ENCODE peak calls at places on chromosome 1, in five cellular contexts. M is IMR-90, U is islet precursor cell, D is A172, Y is HepG2. J is an unnamed sample.

GRCh38 chr1:25447547-25447946 is 16.9 kb downstream of the MACO1 start:
- DNase-seq in M (no peak), U (no peak), D (no peak), Y (no peak), J (peak)

GRCh38 chr1:30302808-30303310 is 420.5 kb downstream of the MATN1 start:
- DNase-seq in M (no peak), U (no peak), D (no peak), Y (no peak), J (no peak)

GRCh38 chr1:187114788-187115187 is 286.0 kb downstream of the PLA2G4A start:
- DNase-seq in M (no peak), U (no peak), D (no peak), Y (no peak), J (no peak)

GRCh38 chr1:221800831-221801610 is 59.1 kb upstream of the DUSP10 start:
- DNase-seq in M (no peak), U (no peak), D (no peak), Y (no peak), J (no peak)

GRCh38 chr1:77706321-77706720 is 23.9 kb upstream of the ZZZ3 start:
- DNase-seq in M (peak), U (no peak), D (no peak), Y (no peak), J (no peak)

GRCh38 chr1:179143332-179143731 is 61.5 kb downstream of the TOR3A start:
- DNase-seq in M (peak), U (no peak), D (peak), Y (no peak), J (peak)

GRCh38 chr1:247360991-247361721 is 29.5 kb upstream of the ZNF496 start:
- DNase-seq in M (peak), U (no peak), D (no peak), Y (no peak), J (no peak)

GRCh38 chr1:47688161-47688560 is 250.3 kb downstream of the FOXD2 start:
- DNase-seq in M (no peak), U (peak), D (no peak), Y (no peak), J (no peak)

GRCh38 chr1:161777250-161777649 is 11.1 kb downstream of the ATF6 start:
- DNase-seq in M (no peak), U (no peak), D (no peak), Y (no peak), J (no peak)

GRCh38 chr1:147247656-147248238 is 5.3 kb downstream of the CHD1L start:
- DNase-seq in M (no peak), U (no peak), D (no peak), Y (peak), J (peak)

GRCh38 chr1:186838380-186839076 is 9.8 kb downstream of the PLA2G4A start:
- DNase-seq in M (no peak), U (no peak), D (no peak), Y (no peak), J (no peak)

GRCh38 chr1:244272471-244273261 is 179.0 kb downstream of the ADSS2 start:
- DNase-seq in M (peak), U (peak), D (peak), Y (peak), J (peak)